ENCODE peak calls at places on chromosome 15, in nine cellular contexts. X, A, H, R, Q, G, O, B and K are unnamed samples.
A peak's percentile ranks its signal among the peaks of the same experiment; 100 is the strongest.

GRCh38 chr15:45714501-45715488 is 80.0 kb downstream of the SQOR start:
- DNase-seq in H (peak; percentile 75), A (peak; percentile 70), X (no peak), O (peak; percentile 49), Q (no peak), G (peak; percentile 86), B (no peak), R (peak; percentile 59), K (peak; percentile 60)

GRCh38 chr15:48945386-48945785 is 18.3 kb downstream of the SHC4 start:
- DNase-seq in H (no peak), Q (no peak), O (peak; percentile 60), R (no peak), G (no peak), X (no peak), A (no peak), B (no peak), K (no peak)

GRCh38 chr15:70770863-70771262 is 7.5 kb upstream of the UACA start:
- DNase-seq in B (no peak), G (no peak), R (no peak), Q (no peak), A (no peak), X (no peak), H (no peak), O (no peak), K (no peak)

GRCh38 chr15:88745696-88746095 is 57.5 kb upstream of the ACAN start:
- DNase-seq in G (no peak), O (no peak), H (no peak), X (no peak), A (no peak), R (no peak), Q (no peak), B (no peak), K (no peak)

GRCh38 chr15:74042603-74043424 is 39.5 kb downstream of the GOLGA6A start:
- DNase-seq in H (no peak), R (no peak), B (peak; percentile 45), Q (no peak), G (no peak), A (no peak), O (no peak), X (no peak), K (no peak)

GRCh38 chr15:65862682-65863081 is 6.6 kb upstream of the RAB11A start:
- DNase-seq in H (no peak), O (peak; percentile 75), R (no peak), A (no peak), Q (no peak), G (peak; percentile 94), B (no peak), X (no peak), K (peak; percentile 60)

GRCh38 chr15:89971592-89971997 is 29.5 kb upstream of the ZNF710 start:
- DNase-seq in G (peak; percentile 92), B (no peak), X (no peak), Q (peak; percentile 1), O (peak; percentile 15), A (peak; percentile 62), H (peak; percentile 74), R (peak; percentile 70), K (peak; percentile 80)

GRCh38 chr15:80105193-80105984 is 45.9 kb downstream of the ZFAND6 start:
- DNase-seq in R (no peak), O (no peak), G (no peak), H (no peak), A (no peak), B (no peak), Q (no peak), X (no peak), K (peak; percentile 15)

GRCh38 chr15:63922551-63923315 is 89.0 kb upstream of the HERC1 start:
- DNase-seq in A (no peak), B (peak; percentile 73), R (no peak), G (no peak), Q (no peak), X (no peak), H (no peak), O (no peak), K (no peak)

GRCh38 chr15:27746556-27746955 is 352.6 kb downstream of the OCA2 start:
- DNase-seq in H (no peak), A (no peak), G (no peak), B (no peak), Q (no peak), R (no peak), O (no peak), X (no peak), K (no peak)

GRCh38 chr15:77633134-77633912 is 611 bp upstream of the LINGO1 start:
- DNase-seq in O (peak; percentile 53), R (peak; percentile 95), A (peak; percentile 84), G (peak; percentile 69), Q (peak; percentile 33), H (peak; percentile 97), X (peak; percentile 91), B (peak; percentile 96), K (peak; percentile 75)

GRCh38 chr15:70328137-70329115 is 230.7 kb upstream of the TLE3 start:
- DNase-seq in O (peak; percentile 88), G (peak; percentile 40), R (peak; percentile 66), A (no peak), X (no peak), Q (no peak), B (peak; percentile 85), H (no peak), K (no peak)

GRCh38 chr15:72491768-72492167 is 17.6 kb downstream of the ARIH1 start:
- DNase-seq in Q (no peak), R (no peak), A (no peak), O (no peak), G (no peak), X (no peak), H (no peak), B (no peak), K (no peak)

GRCh38 chr15:51908312-51908711 is 63.3 kb downstream of the LEO1 start:
- DNase-seq in A (no peak), Q (no peak), R (no peak), G (no peak), X (no peak), B (no peak), H (no peak), O (no peak), K (no peak)

GRCh38 chr15:31200735-31201151 is 99.2 kb upstream of the TRPM1 start:
- DNase-seq in H (no peak), G (peak; percentile 64), R (peak; percentile 88), B (peak; percentile 85), Q (peak; percentile 38), A (peak; percentile 57), X (no peak), O (no peak), K (peak; percentile 67)